ENCODE peak calls at places on chromosomes 5 and 9, in eight cellular contexts. E is PC-3, B is left lung, H is choroid plexus epithelial cell, G is NB4, W is right lobe of liver, X is fibroblast of the aortic adventitia, I is bronchial epithelial cell. D is an unnamed sample.

GRCh38 chr5:150374651-150375050 is 17.2 kb downstream of the TCOF1 start:
- DNase-seq in H (no peak), I (no peak), B (no peak), E (no peak), W (no peak), G (no peak), X (no peak), D (no peak)

GRCh38 chr5:139284295-139284694 is 9.2 kb upstream of the MATR3 start:
- DNase-seq in I (no peak), B (no peak), G (no peak), X (no peak), W (no peak), H (no peak), E (no peak), D (no peak)

GRCh38 chr5:142977363-142978051 is 207.3 kb downstream of the ARHGAP26 start:
- DNase-seq in E (peak; percentile 71), X (peak; percentile 71), B (no peak), H (peak; percentile 98), G (peak; percentile 96), I (peak; percentile 81), W (no peak), D (peak; percentile 96)

GRCh38 chr9:131397100-131397790 is 3.4 kb downstream of the PRRC2B start:
- DNase-seq in I (peak; percentile 54), W (no peak), G (no peak), H (peak; percentile 22), B (no peak), E (peak; percentile 57), X (peak; percentile 36), D (peak; percentile 65)

GRCh38 chr9:124783830-124784229 is 6.9 kb downstream of the OLFML2A start:
- DNase-seq in X (no peak), G (no peak), B (no peak), W (no peak), E (no peak), H (no peak), I (no peak), D (no peak)

GRCh38 chr9:119052339-119053030 is 316.8 kb downstream of the BRINP1 start:
- DNase-seq in I (peak; percentile 22), X (no peak), H (no peak), E (no peak), W (no peak), G (no peak), B (no peak), D (no peak)

GRCh38 chr5:173582198-173583092 is 34.0 kb downstream of the BOD1 start:
- DNase-seq in G (no peak), X (peak; percentile 45), B (no peak), H (no peak), W (no peak), I (no peak), E (no peak), D (no peak)

GRCh38 chr5:172953776-172954189 is 5.4 kb upstream of the RPL26L1 start:
- DNase-seq in B (no peak), X (peak; percentile 96), G (no peak), I (peak; percentile 88), H (peak; percentile 56), W (no peak), E (peak; percentile 25), D (peak; percentile 98)

GRCh38 chr5:121090822-121091221 is 626.7 kb downstream of the PRR16 start:
- DNase-seq in G (peak; percentile 7), B (no peak), X (no peak), I (no peak), H (peak; percentile 1), W (no peak), E (no peak), D (no peak)

GRCh38 chr5:40653221-40654022 is 26.3 kb upstream of the PTGER4 start:
- DNase-seq in B (no peak), W (no peak), G (no peak), X (no peak), H (no peak), I (no peak), E (no peak), D (no peak)

GRCh38 chr5:175867587-175868347 is 3.6 kb upstream of the CPLX2 start:
- DNase-seq in G (peak; percentile 50), E (peak; percentile 35), I (no peak), W (peak; percentile 75), H (peak; percentile 8), X (no peak), B (no peak), D (no peak)

GRCh38 chr5:130541617-130542221 is 623.3 kb downstream of the HINT1 start:
- DNase-seq in H (peak; percentile 89), X (peak; percentile 72), B (no peak), G (peak; percentile 48), E (peak; percentile 86), I (peak; percentile 71), W (no peak), D (peak; percentile 88)

GRCh38 chr9:122383992-122384461 is 13.2 kb downstream of the PTGS1 start:
- DNase-seq in I (peak; percentile 77), G (no peak), B (no peak), H (peak; percentile 29), W (no peak), X (peak; percentile 57), E (peak; percentile 27), D (peak; percentile 37)

GRCh38 chr5:53482717-53483638 is 2.5 kb downstream of the FST start:
- DNase-seq in X (peak; percentile 52), G (peak; percentile 52), W (peak; percentile 71), H (peak; percentile 51), B (peak; percentile 43), I (no peak), E (no peak), D (no peak)

GRCh38 chr5:110150199-110150598 is 460.5 kb downstream of the MAN2A1 start:
- DNase-seq in W (no peak), I (peak; percentile 9), X (peak; percentile 2), E (peak; percentile 28), G (no peak), H (peak; percentile 78), B (no peak), D (peak; percentile 77)

GRCh38 chr9:131810351-131811170 is 70.7 kb upstream of the RAPGEF1 start:
- DNase-seq in B (no peak), I (no peak), G (peak; percentile 30), W (no peak), H (no peak), E (peak; percentile 5), X (no peak), D (no peak)

GRCh38 chr5:150485770-150486401 is 22.0 kb upstream of the NDST1 start:
- DNase-seq in W (peak; percentile 92), X (peak; percentile 43), G (peak; percentile 55), B (peak; percentile 70), E (peak; percentile 43), I (no peak), H (peak; percentile 57), D (no peak)

GRCh38 chr9:31683126-31683525 is 701.3 kb upstream of the ACO1 start:
- DNase-seq in E (no peak), I (no peak), W (no peak), X (no peak), G (no peak), H (peak; percentile 38), B (no peak), D (no peak)

GRCh38 chr5:136225796-136226195 is 32.8 kb upstream of the SMIM32 start:
- DNase-seq in W (no peak), G (no peak), E (no peak), X (no peak), I (no peak), B (no peak), H (no peak), D (no peak)

GRCh38 chr9:27118916-27119315 is 9.9 kb downstream of the TEK start:
- DNase-seq in X (peak; percentile 53), B (no peak), H (peak; percentile 70), I (peak; percentile 67), E (peak; percentile 57), G (no peak), W (no peak), D (peak; percentile 77)

DNA sequence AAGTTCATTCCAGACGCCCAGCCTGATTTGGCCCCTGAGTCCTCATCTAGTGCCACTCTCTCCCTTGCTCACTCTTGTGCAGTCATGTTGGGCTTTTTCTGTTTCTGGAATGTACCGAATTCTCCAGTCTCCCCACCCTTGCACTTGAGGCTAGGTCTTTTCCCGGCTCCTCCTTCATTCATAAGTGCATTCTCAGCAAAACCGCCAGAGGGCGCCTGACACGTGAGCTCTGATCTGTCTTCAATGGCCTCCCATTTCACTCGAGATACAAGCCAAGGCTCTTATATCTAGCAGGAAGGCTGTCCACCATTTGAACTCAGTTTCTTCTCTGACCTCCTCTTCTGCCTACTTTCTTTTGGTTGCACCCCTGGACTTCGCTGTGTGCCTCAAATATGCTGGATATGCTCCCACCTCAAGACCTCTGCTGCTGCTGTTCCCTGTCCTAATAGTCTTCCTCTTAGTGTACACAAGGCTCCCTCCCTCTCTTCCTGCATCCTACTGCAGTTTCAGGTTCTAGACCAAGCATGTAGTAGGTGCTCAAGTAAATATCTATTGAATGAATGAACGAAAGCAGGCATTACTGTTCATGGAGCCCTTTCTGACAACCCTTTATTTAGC is 568.1 kb upstream of the WWC1 start:
- DNase-seq in G (peak; percentile 66), H (peak; percentile 88), E (peak; percentile 79), I (peak; percentile 79), W (peak; percentile 62), B (peak; percentile 69), X (peak; percentile 83), D (peak; percentile 64)
- TF ChIP-seq CTCF in G (peak; percentile 83), H (peak; percentile 94), E (peak; percentile 81), I (peak; percentile 94), W (peak; percentile 89), B (peak; percentile 81), X (peak; percentile 90), D (peak; percentile 91)

GRCh38 chr5:168174376-168174775 is 117.1 kb upstream of the WWC1 start:
- DNase-seq in G (no peak), H (no peak), W (no peak), X (no peak), E (no peak), I (peak; percentile 53), B (no peak), D (peak; percentile 74)

GRCh38 chr5:168176941-168177340 is 114.5 kb upstream of the WWC1 start:
- DNase-seq in E (no peak), B (no peak), G (no peak), W (no peak), X (no peak), I (no peak), H (no peak), D (no peak)

GRCh38 chr5:168176251-168176650 is 115.2 kb upstream of the WWC1 start:
- DNase-seq in G (no peak), B (no peak), H (no peak), E (no peak), W (no peak), X (no peak), I (no peak), D (no peak)

GRCh38 chr5:168179185-168179584 is 112.3 kb upstream of the WWC1 start:
- DNase-seq in H (no peak), B (peak; percentile 41), W (no peak), E (no peak), X (peak; percentile 4), I (peak; percentile 17), G (no peak), D (peak; percentile 40)

GRCh38 chr5:168177831-168178450 is 113.5 kb upstream of the WWC1 start:
- DNase-seq in H (no peak), I (no peak), G (no peak), B (no peak), W (no peak), X (no peak), E (no peak), D (no peak)
- TF ChIP-seq CTCF in H (no peak), I (no peak), G (no peak), B (no peak), W (no peak), X (no peak), E (no peak), D (no peak)

GRCh38 chr5:36607838-36608783 is 1.7 kb downstream of the SLC1A3 start:
- DNase-seq in H (peak; percentile 93), W (no peak), I (peak; percentile 37), B (no peak), E (peak; percentile 61), X (peak; percentile 35), G (peak; percentile 34), D (peak; percentile 67)
- TF ChIP-seq CTCF in H (peak; percentile 18), W (no peak), I (no peak), B (no peak), E (no peak), X (no peak), G (no peak), D (no peak)

GRCh38 chr5:159294921-159295320 is 31.8 kb downstream of the UBLCP1 start:
- DNase-seq in W (no peak), B (no peak), I (no peak), H (no peak), E (no peak), G (no peak), X (no peak), D (no peak)
- TF ChIP-seq CTCF in W (no peak), B (no peak), I (no peak), H (no peak), E (no peak), G (no peak), X (no peak), D (no peak)

D was measured in astrocyte.